ENCODE peak calls at places on chromosomes 2 and 18, in five cellular contexts. X is A549, G is SK-N-SH, N is suprapubic skin, W is K562. C is an unnamed sample.

GRCh38 chr2:203802277-203803045 is 65.1 kb upstream of the CTLA4 start:
- DNase-seq in X (no peak), G (no peak), N (no peak), W (no peak), C (no peak)

GRCh38 chr18:11104307-11104706 is 45.1 kb downstream of the PIEZO2 start:
- DNase-seq in X (no peak), G (no peak), N (no peak), W (no peak), C (no peak)

GRCh38 chr2:695111-695510 is 17.9 kb upstream of the TMEM18 start:
- DNase-seq in X (no peak), G (no peak), N (no peak), W (no peak), C (no peak)

GRCh38 chr2:135030826-135031225 is 16.4 kb downstream of the MAP3K19 start:
- DNase-seq in X (peak; percentile 21), G (no peak), N (no peak), W (peak; percentile 47), C (no peak)

GRCh38 chr2:189312211-189312610 is 129.1 kb upstream of the WDR75 start:
- DNase-seq in X (no peak), G (no peak), N (no peak), W (no peak), C (no peak)

GRCh38 chr18:9304388-9305070 is 30.0 kb upstream of the TWSG1 start:
- DNase-seq in X (no peak), G (no peak), N (no peak), W (no peak), C (no peak)

GRCh38 chr2:181954538-181954883 is 31.1 kb upstream of the PPP1R1C start:
- DNase-seq in X (no peak), G (no peak), N (no peak), W (no peak), C (no peak)

GRCh38 chr18:21100678-21101077 is 10.9 kb downstream of the ROCK1 start:
- DNase-seq in X (no peak), G (no peak), N (no peak), W (no peak), C (no peak)

GRCh38 chr2:104849618-104850097 is 4.3 kb upstream of the POU3F3 start:
- DNase-seq in X (peak; percentile 66), G (peak; percentile 63), N (no peak), W (peak; percentile 67), C (no peak)

GRCh38 chr18:9091066-9091476 is 11.4 kb upstream of the NDUFV2 start:
- DNase-seq in X (no peak), G (no peak), N (no peak), W (no peak), C (no peak)

GRCh38 chr2:98036349-98037000 is 40.7 kb upstream of the TMEM131 start:
- DNase-seq in X (no peak), G (no peak), N (no peak), W (no peak), C (no peak)

GRCh38 chr2:66198873-66199272 is 236.1 kb upstream of the MEIS1 start:
- DNase-seq in X (no peak), G (no peak), N (no peak), W (no peak), C (no peak)

GRCh38 chr2:227657204-227657845 is 9.3 kb upstream of the SCYGR5 start:
- DNase-seq in X (peak; percentile 37), G (no peak), N (no peak), W (no peak), C (no peak)

GRCh38 chr2:206915136-206915535 is 24.2 kb upstream of the CPO start:
- DNase-seq in X (peak; percentile 56), G (no peak), N (no peak), W (peak; percentile 1), C (no peak)

GRCh38 chr2:239149501-239149900 is 251.3 kb downstream of the HDAC4 start:
- DNase-seq in X (no peak), G (no peak), N (peak; percentile 60), W (no peak), C (peak; percentile 48)

GRCh38 chr2:191064590-191064989 is 50.6 kb upstream of the STAT1 start:
- DNase-seq in X (no peak), G (no peak), N (no peak), W (no peak), C (no peak)

GRCh38 chr2:236945431-236946016 is 140.2 kb upstream of the COPS8 start:
- DNase-seq in X (no peak), G (no peak), N (no peak), W (no peak), C (no peak)

GRCh38 chr2:85243101-85244072 is 84.4 kb downstream of the TGOLN2 start:
- DNase-seq in X (peak; percentile 51), G (peak; percentile 66), N (peak; percentile 80), W (peak; percentile 70), C (peak; percentile 76)

GRCh38 chr18:30081122-30081521 is 961.4 kb downstream of the DSC3 start:
- DNase-seq in X (no peak), G (no peak), N (no peak), W (no peak), C (no peak)

GRCh38 chr2:3223080-3223923 is 154.3 kb downstream of the EIPR1 start:
- DNase-seq in X (no peak), G (no peak), N (no peak), W (no peak), C (no peak)

GRCh38 chr2:9593936-9594335 is 36.9 kb downstream of the YWHAQ start:
- DNase-seq in X (no peak), G (no peak), N (no peak), W (no peak), C (no peak)

GRCh38 chr2:122929347-122929746 is 1095.7 kb upstream of the CNTNAP5 start:
- DNase-seq in X (no peak), G (peak; percentile 1), N (no peak), W (no peak), C (no peak)

GRCh38 chr2:237685408-237685807 is 58.0 kb downstream of the LRRFIP1 start:
- DNase-seq in X (peak; percentile 66), G (no peak), N (no peak), W (peak; percentile 31), C (peak; percentile 40)

GRCh38 chr18:49250819-49251388 is 209.5 kb downstream of the DYM start:
- DNase-seq in X (peak; percentile 16), G (peak; percentile 26), N (no peak), W (peak; percentile 8), C (no peak)

GRCh38 chr2:239715202-239715601 is 309.9 kb downstream of the NDUFA10 start:
- DNase-seq in X (no peak), G (no peak), N (peak; percentile 78), W (no peak), C (peak; percentile 34)

GRCh38 chr2:177332041-177332991 is 60.3 kb upstream of the AGPS start:
- DNase-seq in X (peak; percentile 69), G (peak; percentile 46), N (no peak), W (peak; percentile 84), C (peak; percentile 80)

GRCh38 chr2:176852667-176853066 is 359.9 kb upstream of the HNRNPA3 start:
- DNase-seq in X (no peak), G (no peak), N (no peak), W (no peak), C (no peak)

GRCh38 chr2:74735544-74735943 is 81.5 kb downstream of the SEMA4F start:
- DNase-seq in X (no peak), G (peak; percentile 41), N (no peak), W (no peak), C (no peak)

GRCh38 chr2:158667969-158668368 is 127.1 kb upstream of the DAPL1 start:
- DNase-seq in X (no peak), G (no peak), N (no peak), W (no peak), C (no peak)

GRCh38 chr2:99949963-99950362 is 192.4 kb downstream of the AFF3 start:
- DNase-seq in X (no peak), G (no peak), N (no peak), W (no peak), C (no peak)

GRCh38 chr2:41772697-41773096 is 275.1 kb upstream of the PKDCC start:
- DNase-seq in X (no peak), G (no peak), N (no peak), W (no peak), C (no peak)

GRCh38 chr2:19228720-19229119 is 129.7 kb downstream of the OSR1 start:
- DNase-seq in X (no peak), G (no peak), N (no peak), W (no peak), C (no peak)

GRCh38 chr18:44678725-44679055 is 2.0 kb upstream of the SETBP1 start:
- DNase-seq in X (no peak), G (no peak), N (no peak), W (no peak), C (no peak)
- H3K4me3 ChIP-seq in X (peak overlapping the region; percentile 69), G (peak overlapping the region; percentile 86), N (peak overlapping the region; percentile 93), W (no peak overlapping the region), C (peak overlapping the region; percentile 92)

GRCh38 chr18:23826850-23827620 is 137.8 kb downstream of the LAMA3 start:
- DNase-seq in X (no peak), G (no peak), N (no peak), W (no peak), C (no peak)

GRCh38 chr18:23827681-23828080 is 138.4 kb downstream of the LAMA3 start:
- DNase-seq in X (no peak), G (no peak), N (no peak), W (no peak), C (no peak)

GRCh38 chr18:23825496-23825895 is 136.2 kb downstream of the LAMA3 start:
- DNase-seq in X (no peak), G (no peak), N (no peak), W (no peak), C (no peak)

GRCh38 chr18:23824704-23825103 is 135.5 kb downstream of the LAMA3 start:
- DNase-seq in X (no peak), G (no peak), N (no peak), W (no peak), C (no peak)

DNA sequence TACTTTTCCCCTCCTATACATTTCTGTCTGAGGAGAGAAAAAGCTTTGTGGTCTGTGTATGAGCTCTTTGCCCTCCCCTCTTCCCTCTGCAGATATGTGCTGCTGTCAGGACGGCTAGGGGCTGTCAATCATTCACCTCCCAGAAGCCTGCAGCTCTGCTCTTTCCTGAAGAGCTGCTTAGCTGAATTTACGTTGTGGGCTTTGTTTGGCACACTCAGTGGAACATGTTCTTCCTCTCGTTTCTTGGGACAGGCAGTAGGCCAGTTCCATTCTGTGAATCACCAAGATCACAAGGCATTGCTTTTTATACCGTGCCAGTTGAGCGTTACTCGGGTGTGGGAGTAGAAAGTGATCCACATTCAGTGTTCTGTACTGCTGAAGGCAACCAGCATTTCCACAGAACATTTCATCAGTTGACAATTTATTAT is 136.7 kb downstream of the LAMA3 start:
- DNase-seq in X (no peak), G (no peak), N (no peak), W (no peak), C (peak; percentile 93)
- TF ChIP-seq EP300 in X (no peak), G (no peak), N (peak; percentile 55), W (no peak), C (peak; percentile 89)

GRCh38 chr2:223247136-223247535 is 195.1 kb downstream of the KCNE4 start:
- DNase-seq in X (peak; percentile 60), G (peak; percentile 8), N (no peak), W (peak; percentile 15), C (no peak)
- TF ChIP-seq CTCF in X (peak; percentile 52), G (peak; percentile 63), N (no peak), W (peak; percentile 42), C (no peak)

DNA sequence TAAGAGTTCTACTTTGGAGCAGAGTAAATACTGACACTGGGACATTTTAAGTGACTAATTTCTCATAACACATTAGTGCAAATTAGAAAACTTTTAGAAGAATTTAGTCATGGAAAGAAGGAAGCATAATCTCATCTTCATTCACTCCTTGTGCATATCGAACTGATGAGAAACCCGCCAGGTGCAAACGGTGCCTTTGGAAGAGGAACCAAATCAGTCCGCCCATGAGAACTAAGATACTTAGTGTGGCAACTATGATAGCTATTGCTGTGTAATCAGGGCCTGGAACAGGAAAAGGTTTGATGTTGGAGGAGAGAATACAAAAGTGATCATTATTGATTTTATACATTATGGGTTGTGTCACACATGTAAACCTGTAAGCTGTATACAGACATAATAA is 6.9 kb upstream of the CD302 start:
- DNase-seq in X (no peak), G (no peak), N (no peak), W (no peak), C (no peak)
- H3K4me3 ChIP-seq in X (no peak overlapping the region), G (no peak overlapping the region), N (no peak overlapping the region), W (no peak overlapping the region), C (no peak overlapping the region)